ENCODE peak calls at places on chromosomes 5 and 9, in four cellular contexts. One of them, this sample, is unnamed.

GRCh38 chr9:37395663-37396062 is 26.8 kb upstream of the GRHPR start:
- DNase-seq in HCT116: no peak
- DNase-seq in HepG2: no peak
- DNase-seq in K562: no peak
- DNase-seq in this sample: no peak

GRCh38 chr9:115353681-115354080 is 235.7 kb upstream of the TNC start:
- DNase-seq in HCT116: no peak
- DNase-seq in HepG2: no peak
- DNase-seq in K562: no peak
- DNase-seq in this sample: no peak

GRCh38 chr5:77645158-77645994 is 6.9 kb upstream of the OTP start:
- DNase-seq in HCT116: peak
- DNase-seq in HepG2: peak
- DNase-seq in K562: peak
- DNase-seq in this sample: no peak

GRCh38 chr5:520196-520849 is 3.9 kb downstream of the SLC9A3 start:
- DNase-seq in HCT116: no peak
- DNase-seq in HepG2: no peak
- DNase-seq in K562: no peak
- DNase-seq in this sample: no peak

GRCh38 chr5:117455236-117456233 is 880.9 kb upstream of the SEMA6A start:
- DNase-seq in HCT116: peak
- DNase-seq in HepG2: peak
- DNase-seq in K562: no peak
- DNase-seq in this sample: peak

GRCh38 chr5:111932628-111933027 is 175.6 kb upstream of the NREP start:
- DNase-seq in HCT116: no peak
- DNase-seq in HepG2: no peak
- DNase-seq in K562: no peak
- DNase-seq in this sample: no peak

GRCh38 chr5:91864902-91865420 is 481.8 kb upstream of the ARRDC3 start:
- DNase-seq in HCT116: no peak
- DNase-seq in HepG2: no peak
- DNase-seq in K562: no peak
- DNase-seq in this sample: peak

GRCh38 chr9:118017607-118018122 is 313.5 kb downstream of the TLR4 start:
- DNase-seq in HCT116: no peak
- DNase-seq in HepG2: no peak
- DNase-seq in K562: no peak
- DNase-seq in this sample: no peak

GRCh38 chr5:87302061-87302460 is 34.4 kb downstream of the RASA1 start:
- DNase-seq in HCT116: no peak
- DNase-seq in HepG2: no peak
- DNase-seq in K562: no peak
- DNase-seq in this sample: no peak

GRCh38 chr9:93112116-93112863 is 16.3 kb downstream of the CARD19 start:
- DNase-seq in HCT116: no peak
- DNase-seq in HepG2: peak
- DNase-seq in K562: no peak
- DNase-seq in this sample: no peak

GRCh38 chr9:136187683-136188586 is 17.0 kb downstream of the LHX3 start:
- DNase-seq in HCT116: no peak
- DNase-seq in HepG2: no peak
- DNase-seq in K562: no peak
- DNase-seq in this sample: no peak

GRCh38 chr5:38112930-38113329 is 145.4 kb upstream of the EGFLAM start:
- DNase-seq in HCT116: no peak
- DNase-seq in HepG2: no peak
- DNase-seq in K562: no peak
- DNase-seq in this sample: no peak

GRCh38 chr5:17069995-17070405 is 133.9 kb upstream of the MYO10 start:
- DNase-seq in HCT116: peak
- DNase-seq in HepG2: no peak
- DNase-seq in K562: no peak
- DNase-seq in this sample: no peak

GRCh38 chr9:87381050-87381711 is 116.5 kb upstream of the DAPK1 start:
- DNase-seq in HCT116: no peak
- DNase-seq in HepG2: peak
- DNase-seq in K562: no peak
- DNase-seq in this sample: no peak

GRCh38 chr5:94241288-94241651 is 377.1 kb downstream of the KIAA0825 start:
- DNase-seq in HCT116: peak
- DNase-seq in HepG2: peak
- DNase-seq in K562: no peak
- DNase-seq in this sample: no peak

GRCh38 chr5:107129051-107129450 is 541.7 kb downstream of the EFNA5 start:
- DNase-seq in HCT116: no peak
- DNase-seq in HepG2: no peak
- DNase-seq in K562: no peak
- DNase-seq in this sample: no peak

GRCh38 chr5:100647461-100648230 is 112.5 kb downstream of the FAM174A start:
- DNase-seq in HCT116: no peak
- DNase-seq in HepG2: no peak
- DNase-seq in K562: peak
- DNase-seq in this sample: peak

GRCh38 chr5:79560774-79561524 is 47.0 kb upstream of the HOMER1 start:
- DNase-seq in HCT116: no peak
- DNase-seq in HepG2: no peak
- DNase-seq in K562: no peak
- DNase-seq in this sample: no peak

GRCh38 chr9:135198889-135199288 is 111.4 kb downstream of the OLFM1 start:
- DNase-seq in HCT116: no peak
- DNase-seq in HepG2: no peak
- DNase-seq in K562: no peak
- DNase-seq in this sample: no peak

GRCh38 chr5:120093178-120093577 is 370.9 kb upstream of the PRR16 start:
- DNase-seq in HCT116: no peak
- DNase-seq in HepG2: no peak
- DNase-seq in K562: no peak
- DNase-seq in this sample: no peak

GRCh38 chr9:5626727-5627634 is 1.9 kb upstream of the RIC1 start:
- DNase-seq in HCT116: no peak
- DNase-seq in HepG2: no peak
- DNase-seq in K562: peak
- DNase-seq in this sample: no peak

GRCh38 chr5:128252196-128252595 is 168.6 kb downstream of the SLC12A2 start:
- DNase-seq in HCT116: no peak
- DNase-seq in HepG2: no peak
- DNase-seq in K562: no peak
- DNase-seq in this sample: no peak

GRCh38 chr9:115042781-115043509 is 75.0 kb downstream of the TNC start:
- DNase-seq in HCT116: no peak
- DNase-seq in HepG2: no peak
- DNase-seq in K562: no peak
- DNase-seq in this sample: no peak

GRCh38 chr9:114445616-114446015 is 57.8 kb upstream of the AKNA start:
- DNase-seq in HCT116: no peak
- DNase-seq in HepG2: no peak
- DNase-seq in K562: no peak
- DNase-seq in this sample: no peak

GRCh38 chr9:3868012-3868411 is 342.2 kb upstream of the RFX3 start:
- DNase-seq in HCT116: no peak
- DNase-seq in HepG2: no peak
- DNase-seq in K562: no peak
- DNase-seq in this sample: no peak

GRCh38 chr9:3863114-3863528 is 337.3 kb upstream of the RFX3 start:
- DNase-seq in HCT116: peak
- DNase-seq in HepG2: no peak
- DNase-seq in K562: no peak
- DNase-seq in this sample: no peak

GRCh38 chr9:3865373-3865772 is 339.6 kb upstream of the RFX3 start:
- DNase-seq in HCT116: no peak
- DNase-seq in HepG2: no peak
- DNase-seq in K562: no peak
- DNase-seq in this sample: no peak

GRCh38 chr9:3858961-3859360 is 333.2 kb upstream of the RFX3 start:
- DNase-seq in HCT116: no peak
- DNase-seq in HepG2: no peak
- DNase-seq in K562: no peak
- DNase-seq in this sample: no peak

DNA sequence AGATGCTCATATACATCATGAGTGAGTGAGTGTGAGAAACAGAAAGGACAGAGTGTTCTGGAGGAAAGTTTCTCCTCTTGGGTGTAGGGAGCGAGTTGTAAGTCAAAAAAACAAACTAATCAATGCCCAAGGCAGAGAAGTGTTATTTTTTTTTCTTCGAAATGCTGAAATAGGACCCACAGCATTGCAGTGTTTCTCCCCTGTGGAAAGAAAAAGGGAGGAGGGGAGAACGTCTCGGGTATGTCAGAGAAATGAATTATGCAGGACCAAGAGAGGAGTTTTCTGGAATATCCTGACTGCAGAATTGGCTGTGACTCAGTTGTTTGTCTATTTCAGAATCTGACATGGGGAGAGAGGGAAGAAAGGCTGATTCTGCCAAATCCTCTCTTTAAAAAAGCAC is 337.9 kb upstream of the RFX3 start:
- DNase-seq in HCT116: no peak
- DNase-seq in HepG2: no peak
- DNase-seq in K562: no peak
- DNase-seq in this sample: no peak
- TF ChIP-seq JUND in HCT116: no peak
- TF ChIP-seq JUND in HepG2: no peak
- TF ChIP-seq JUND in K562: no peak
- TF ChIP-seq JUND in this sample: no peak

DNA sequence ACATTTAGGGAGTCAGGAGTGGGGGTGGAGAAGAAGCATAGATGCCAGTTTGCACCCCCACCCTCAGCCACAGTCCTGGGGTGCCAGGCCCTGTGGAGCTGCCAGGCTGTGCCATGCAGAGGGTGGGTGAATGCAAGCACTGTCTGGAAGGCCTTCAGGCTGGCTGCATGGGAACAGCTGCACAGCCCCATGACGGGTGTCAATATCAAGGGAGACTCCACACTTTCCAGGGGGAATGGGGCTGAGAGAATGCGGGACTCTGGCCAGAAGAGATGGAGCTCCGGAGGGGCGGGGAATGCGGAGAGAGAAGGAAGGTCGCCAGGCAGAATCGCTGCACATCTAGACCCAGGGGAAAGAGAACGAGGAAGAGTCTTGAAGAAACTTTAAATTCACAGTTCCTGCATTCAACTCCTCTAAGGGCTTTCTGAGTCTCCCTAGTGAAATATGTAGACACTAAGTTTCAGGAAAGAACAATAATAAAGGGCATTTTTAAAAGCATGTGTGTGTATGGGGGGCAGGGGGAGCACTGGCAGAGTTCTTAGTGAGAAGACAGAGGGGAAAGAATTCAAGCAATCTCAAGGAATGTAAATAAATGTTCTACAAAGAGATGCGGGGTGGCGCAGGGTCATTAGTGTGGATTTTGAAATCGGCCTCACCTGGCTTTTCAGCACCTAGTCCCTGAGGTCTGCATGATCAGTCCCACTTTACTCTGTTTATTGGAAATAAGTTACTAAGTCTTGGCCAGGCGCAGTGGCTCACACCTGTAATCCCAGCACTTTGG is 59.1 kb downstream of the BOD1 start:
- DNase-seq in HCT116: no peak
- DNase-seq in HepG2: no peak
- DNase-seq in K562: no peak
- DNase-seq in this sample: no peak
- TF ChIP-seq JUND in HCT116: no peak
- TF ChIP-seq JUND in HepG2: no peak
- TF ChIP-seq JUND in K562: no peak
- TF ChIP-seq JUND in this sample: no peak

DNA sequence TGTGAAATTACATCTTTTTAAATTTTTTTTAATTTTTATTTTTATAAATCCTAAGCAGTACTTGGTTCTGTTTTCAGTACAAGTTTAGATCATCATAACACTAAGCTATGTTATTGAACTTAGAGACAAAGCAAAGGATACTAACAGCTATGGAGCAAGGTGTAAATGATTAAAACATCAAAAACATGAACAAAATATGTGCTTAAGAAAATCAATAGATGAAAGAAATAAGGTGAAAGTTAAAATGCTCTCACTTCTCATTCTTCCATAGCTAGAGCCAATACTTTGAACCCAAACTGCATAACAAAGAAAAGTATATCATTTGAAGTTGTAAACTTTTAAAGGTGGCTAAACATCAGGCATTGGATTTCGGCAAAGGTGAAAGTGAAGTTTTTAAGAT is 292.3 kb upstream of the PUM3 start:
- DNase-seq in HCT116: no peak
- DNase-seq in HepG2: no peak
- DNase-seq in K562: no peak
- DNase-seq in this sample: no peak
- TF ChIP-seq JUND in HCT116: no peak
- TF ChIP-seq JUND in HepG2: no peak
- TF ChIP-seq JUND in K562: no peak
- TF ChIP-seq JUND in this sample: no peak

GRCh38 chr5:40224421-40224820 is 455.3 kb upstream of the PTGER4 start:
- DNase-seq in HCT116: no peak
- DNase-seq in HepG2: no peak
- DNase-seq in K562: no peak
- DNase-seq in this sample: no peak

GRCh38 chr5:40227927-40228326 is 451.8 kb upstream of the PTGER4 start:
- DNase-seq in HCT116: no peak
- DNase-seq in HepG2: no peak
- DNase-seq in K562: no peak
- DNase-seq in this sample: no peak

GRCh38 chr5:40226906-40227305 is 452.8 kb upstream of the PTGER4 start:
- DNase-seq in HCT116: no peak
- DNase-seq in HepG2: no peak
- DNase-seq in K562: no peak
- DNase-seq in this sample: no peak

GRCh38 chr5:40223884-40224402 is 455.8 kb upstream of the PTGER4 start:
- DNase-seq in HCT116: no peak
- DNase-seq in HepG2: no peak
- DNase-seq in K562: no peak
- DNase-seq in this sample: no peak

DNA sequence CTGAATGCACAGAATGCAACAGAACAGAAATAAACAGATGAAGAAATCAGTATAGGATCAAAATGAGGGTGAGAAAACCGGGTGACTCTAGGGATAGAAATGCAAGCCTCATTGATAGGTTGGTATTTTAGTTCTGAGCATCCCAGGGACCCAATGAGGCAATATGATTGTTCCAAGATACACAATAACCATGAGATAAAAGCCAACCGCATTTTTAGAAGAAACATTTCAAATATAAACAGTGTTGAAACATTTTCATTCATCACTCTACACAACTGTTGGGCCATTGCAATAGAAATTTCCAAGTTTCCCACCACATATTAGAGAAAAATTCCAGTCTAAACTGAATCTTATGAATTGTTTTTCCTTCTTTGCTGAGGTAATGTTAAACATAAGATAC is 452.3 kb upstream of the PTGER4 start:
- DNase-seq in HCT116: no peak
- DNase-seq in HepG2: no peak
- DNase-seq in K562: no peak
- DNase-seq in this sample: no peak
- TF ChIP-seq JUND in HCT116: no peak
- TF ChIP-seq JUND in HepG2: no peak
- TF ChIP-seq JUND in K562: no peak
- TF ChIP-seq JUND in this sample: no peak